ENCODE peak calls at places on chromosomes 16 and 17, in nine cellular contexts. E, P, N, H, S, J, K, W and D are unnamed samples.

GRCh38 chr17:12231027-12231682 is 210.5 kb downstream of the MAP2K4 start:
- DNase-seq in S (no peak), J (no peak), E (peak), N (no peak), H (no peak), W (no peak), K (no peak), P (no peak), D (no peak)

GRCh38 chr17:75571197-75571884 is 16.3 kb upstream of the MYO15B start:
- DNase-seq in K (no peak), P (no peak), H (peak), E (no peak), S (peak), W (no peak), N (no peak), J (peak), D (peak)

GRCh38 chr17:15442316-15443185 is 24.9 kb downstream of the CDRT4 start:
- DNase-seq in K (no peak), S (no peak), H (no peak), J (no peak), P (no peak), W (no peak), N (no peak), E (no peak), D (no peak)

GRCh38 chr16:69108069-69108904 is 2.8 kb downstream of the HAS3 start:
- DNase-seq in E (peak), S (no peak), K (no peak), N (no peak), P (peak), W (no peak), H (no peak), J (no peak), D (peak)

GRCh38 chr17:48617515-48618365 is 2.6 kb upstream of the HOXB8 start:
- DNase-seq in W (no peak), S (no peak), H (no peak), K (no peak), E (no peak), J (no peak), N (no peak), P (no peak), D (no peak)

GRCh38 chr16:11609474-11610120 is 22.9 kb upstream of the LITAF start:
- DNase-seq in H (no peak), E (no peak), N (no peak), K (no peak), J (no peak), W (no peak), S (no peak), P (peak), D (no peak)

GRCh38 chr17:77681820-77682219 is 276.7 kb upstream of the TNRC6C start:
- DNase-seq in W (peak), J (no peak), P (no peak), N (peak), E (no peak), S (no peak), K (peak), H (no peak), D (no peak)

GRCh38 chr17:78712043-78712442 is 70.0 kb downstream of the CYTH1 start:
- DNase-seq in K (no peak), W (no peak), N (no peak), E (no peak), P (no peak), J (no peak), H (no peak), S (no peak), D (no peak)

GRCh38 chr17:40327244-40327666 is 18.3 kb downstream of the RARA start:
- DNase-seq in W (no peak), E (no peak), P (no peak), S (no peak), J (no peak), K (no peak), H (no peak), N (no peak), D (no peak)

GRCh38 chr17:76700627-76701470 is 9.9 kb downstream of the MXRA7 start:
- DNase-seq in N (peak), H (no peak), E (no peak), W (peak), K (peak), J (no peak), S (no peak), P (peak), D (no peak)

GRCh38 chr17:17812211-17813054 is 24.4 kb downstream of the SREBF1 start:
- DNase-seq in J (peak), E (peak), H (peak), K (peak), N (peak), W (peak), P (peak), S (no peak), D (peak)

GRCh38 chr17:41308251-41308917 is 725 bp downstream of the KRTAP16-1 start:
- DNase-seq in E (no peak), N (peak), P (no peak), S (peak), J (peak), H (no peak), W (peak), K (no peak), D (no peak)

GRCh38 chr16:89519881-89520280 is 11.7 kb downstream of the SPG7 start:
- DNase-seq in W (no peak), N (no peak), S (no peak), J (no peak), K (no peak), H (no peak), P (no peak), E (no peak), D (no peak)

GRCh38 chr16:71923941-71924690 is 28.8 kb downstream of the IST1 start:
- DNase-seq in J (no peak), E (no peak), P (no peak), W (no peak), S (no peak), H (no peak), K (no peak), N (no peak), D (no peak)

GRCh38 chr17:50147841-50148225 is 2.6 kb downstream of the PPP1R9B start:
- DNase-seq in H (no peak), P (no peak), N (peak), E (peak), K (no peak), J (peak), S (no peak), W (no peak), D (no peak)

GRCh38 chr16:2343211-2343610 is 2.7 kb upstream of the ABCA3 start:
- DNase-seq in N (no peak), E (no peak), K (no peak), H (no peak), W (no peak), J (no peak), S (no peak), P (no peak), D (no peak)

GRCh38 chr16:31451681-31452351 is 7.5 kb upstream of the ARMC5 start:
- DNase-seq in N (peak), E (peak), H (no peak), W (peak), P (peak), J (peak), S (no peak), K (no peak), D (no peak)

GRCh38 chr17:76537288-76537577 is 276 bp downstream of the CYGB start:
- DNase-seq in J (no peak), P (no peak), W (peak), E (no peak), N (peak), H (no peak), S (no peak), K (no peak), D (no peak)

GRCh38 chr16:73365010-73365409 is 317.1 kb upstream of the ZFHX3 start:
- DNase-seq in E (no peak), K (no peak), P (no peak), S (no peak), H (no peak), N (peak), J (no peak), W (peak), D (no peak)

GRCh38 chr17:65783845-65784334 is 222.4 kb upstream of the AXIN2 start:
- DNase-seq in N (no peak), P (no peak), J (no peak), K (no peak), H (no peak), S (no peak), E (peak), W (no peak), D (no peak)

GRCh38 chr16:20897253-20897896 is 2.8 kb downstream of the DCUN1D3 start:
- DNase-seq in J (no peak), K (no peak), H (no peak), E (no peak), S (no peak), P (no peak), W (no peak), N (no peak), D (no peak)

GRCh38 chr17:47684025-47684424 is 9.9 kb upstream of the TBKBP1 start:
- DNase-seq in H (no peak), W (no peak), N (no peak), K (no peak), P (no peak), J (no peak), E (no peak), S (no peak), D (no peak)

DNA sequence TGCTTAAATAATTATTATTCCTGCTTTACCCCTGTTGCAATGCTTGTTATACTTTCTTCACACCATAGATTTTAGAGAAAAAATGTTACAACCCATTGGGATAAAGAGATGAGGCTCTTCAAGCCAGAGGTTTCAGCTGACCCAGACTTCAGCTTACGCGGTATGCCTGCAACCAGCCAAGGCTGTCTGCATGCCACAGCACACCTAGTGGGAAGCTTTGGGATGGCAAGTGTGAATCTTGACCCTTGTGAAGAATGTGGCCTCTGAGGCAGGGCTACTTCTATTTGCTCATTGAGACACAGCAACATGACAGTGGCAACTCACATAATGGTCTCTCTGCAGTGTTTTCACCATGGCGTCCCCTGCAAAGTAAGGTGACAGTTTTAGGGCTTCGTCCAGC is 193.9 kb upstream of the PIRT start:
- DNase-seq in H (no peak), N (no peak), K (no peak), S (no peak), E (peak), P (peak), J (no peak), W (no peak), D (no peak)
- TF ChIP-seq CTCF in H (no peak), N (no peak), K (no peak), S (peak), E (no peak), P (peak), J (no peak), W (no peak), D (no peak)

DNA sequence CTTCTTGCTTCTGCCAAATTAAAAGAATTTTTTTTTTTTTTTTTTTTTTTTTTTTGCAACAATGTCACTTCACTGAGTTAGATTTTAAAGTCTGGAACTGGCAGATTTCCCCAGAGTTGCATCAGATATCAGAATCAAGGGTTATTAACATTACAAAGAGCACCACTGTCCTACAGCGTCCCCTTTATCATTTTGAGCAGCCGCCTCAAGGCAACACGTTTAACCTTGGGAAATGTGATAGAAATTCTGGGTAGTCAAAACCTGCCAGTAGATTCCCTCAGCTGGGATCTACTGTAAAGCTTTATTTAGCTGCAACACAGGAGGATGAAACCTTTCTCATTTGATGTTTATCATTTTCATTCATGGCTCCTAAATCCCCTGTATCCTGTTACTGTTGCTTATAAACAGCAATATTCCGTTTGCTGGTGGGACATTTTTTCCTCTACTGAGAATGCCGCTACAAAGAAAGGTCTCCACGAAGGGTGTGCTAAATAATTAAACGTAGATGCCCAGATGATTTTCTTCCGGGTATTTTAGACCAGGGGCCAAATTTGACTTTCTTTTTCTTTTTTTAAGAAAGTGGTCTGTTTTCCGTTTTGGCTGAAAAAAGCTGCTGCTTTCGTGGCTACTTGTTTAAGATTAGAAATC is 436.1 kb upstream of the GOT2 start:
- DNase-seq in H (no peak), E (no peak), W (no peak), P (no peak), S (no peak), N (no peak), J (no peak), K (no peak), D (no peak)
- TF ChIP-seq CTCF in H (no peak), E (no peak), W (no peak), P (no peak), S (no peak), N (no peak), J (no peak), K (no peak), D (no peak)

DNA sequence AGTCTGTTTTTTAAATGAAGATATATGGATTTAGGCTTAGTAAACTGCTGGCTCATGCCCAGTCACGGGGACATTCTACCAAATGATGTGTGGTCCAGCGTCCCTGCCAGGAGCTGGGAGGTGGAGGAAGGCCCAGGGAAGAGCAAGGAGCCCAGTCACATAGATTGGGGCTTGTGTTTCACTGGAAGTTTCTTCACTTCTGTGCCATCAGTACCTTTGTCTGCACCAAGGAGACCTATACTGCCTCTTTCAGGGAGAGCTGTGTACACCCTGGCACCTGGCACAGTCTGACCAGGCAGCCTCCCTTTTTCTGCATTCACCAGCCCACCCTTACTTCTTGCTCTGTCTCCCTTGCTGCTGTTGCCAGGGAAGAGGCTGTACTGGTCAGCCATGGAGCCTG is 32.6 kb upstream of the ERN1 start:
- DNase-seq in K (no peak), E (no peak), H (no peak), N (no peak), W (no peak), S (no peak), P (no peak), J (no peak), D (no peak)
- TF ChIP-seq CTCF in K (no peak), E (no peak), H (no peak), N (no peak), W (no peak), S (no peak), P (no peak), J (no peak), D (no peak)

GRCh38 chr16:27453476-27453825 is 51.5 kb downstream of the IL21R start:
- DNase-seq in H (no peak), S (no peak), J (no peak), E (no peak), W (no peak), N (no peak), P (no peak), K (no peak), D (no peak)
- TF ChIP-seq CTCF in H (no peak), S (no peak), J (no peak), E (no peak), W (no peak), N (no peak), P (no peak), K (no peak), D (no peak)